ENCODE peak calls at places on chromosomes 3 and 15, in six cellular contexts. Y is tibial artery; I is GM23338; V is naive thymus-derived CD4-positive, alpha-beta T cell; R is mammary epithelial cell; G is H9. P is an unnamed sample. For H3K27me3, the result is how much of the 10 kb centered on the place peaks cover.

GRCh38 chr3:155739154-155739553 is 5.7 kb downstream of the PLCH1 start:
- DNase-seq in Y (no peak), I (no peak), V (no peak), R (no peak), G (no peak), P (peak)

GRCh38 chr15:28888900-28889299 is 3.1 kb downstream of the APBA2 start:
- DNase-seq in Y (no peak), I (no peak), V (no peak), R (no peak), G (no peak), P (no peak)

GRCh38 chr15:52759969-52760368 is 30.2 kb downstream of the ONECUT1 start:
- DNase-seq in Y (no peak), I (peak), V (no peak), R (no peak), G (no peak), P (no peak)

GRCh38 chr15:23035964-23036566 is 3.3 kb downstream of the TUBGCP5 start:
- DNase-seq in Y (no peak), I (peak), V (peak), R (peak), G (peak), P (peak)

GRCh38 chr3:98021821-98022220 is 13.3 kb downstream of the GABRR3 start:
- DNase-seq in Y (no peak), I (no peak), V (no peak), R (peak), G (no peak), P (no peak)

GRCh38 chr3:143119974-143120715 is 574 bp downstream of the CHST2 start:
- DNase-seq in Y (no peak), I (peak), V (peak), R (peak), G (peak), P (peak)

GRCh38 chr15:88894819-88895767 is at the start of gene HAPLN3:
- DNase-seq in Y (peak), I (peak), V (peak), R (peak), G (peak), P (peak)

GRCh38 chr3:171966533-171967136 is 72.7 kb upstream of the FNDC3B start:
- DNase-seq in Y (no peak), I (no peak), V (no peak), R (no peak), G (no peak), P (no peak)

GRCh38 chr15:31024330-31024729 is 32.9 kb upstream of the MTMR10 start:
- DNase-seq in Y (no peak), I (peak), V (no peak), R (peak), G (peak), P (peak)

GRCh38 chr3:9387322-9387655 is 10.1 kb upstream of the SETD5 start:
- DNase-seq in Y (no peak), I (no peak), V (no peak), R (peak), G (no peak), P (no peak)

GRCh38 chr3:195921334-195921771 is 13.0 kb upstream of the TNK2 start:
- DNase-seq in Y (peak), I (peak), V (no peak), R (no peak), G (peak), P (no peak)

GRCh38 chr3:192284443-192285072 is 442.8 kb downstream of the FGF12 start:
- DNase-seq in Y (no peak), I (no peak), V (no peak), R (no peak), G (no peak), P (no peak)

GRCh38 chr3:114176890-114177289 is 2.0 kb downstream of the DRD3 start:
- DNase-seq in Y (no peak), I (no peak), V (no peak), R (no peak), G (no peak), P (no peak)

GRCh38 chr3:114179575-114179974 is 723 bp upstream of the DRD3 start:
- DNase-seq in Y (no peak), I (peak), V (no peak), R (peak), G (peak), P (no peak)

GRCh38 chr3:114176487-114176886 is 2.4 kb downstream of the DRD3 start:
- DNase-seq in Y (no peak), I (no peak), V (no peak), R (no peak), G (no peak), P (no peak)

GRCh38 chr3:114175204-114175987 is 3.5 kb downstream of the DRD3 start:
- DNase-seq in Y (no peak), I (no peak), V (no peak), R (no peak), G (no peak), P (no peak)

DNA sequence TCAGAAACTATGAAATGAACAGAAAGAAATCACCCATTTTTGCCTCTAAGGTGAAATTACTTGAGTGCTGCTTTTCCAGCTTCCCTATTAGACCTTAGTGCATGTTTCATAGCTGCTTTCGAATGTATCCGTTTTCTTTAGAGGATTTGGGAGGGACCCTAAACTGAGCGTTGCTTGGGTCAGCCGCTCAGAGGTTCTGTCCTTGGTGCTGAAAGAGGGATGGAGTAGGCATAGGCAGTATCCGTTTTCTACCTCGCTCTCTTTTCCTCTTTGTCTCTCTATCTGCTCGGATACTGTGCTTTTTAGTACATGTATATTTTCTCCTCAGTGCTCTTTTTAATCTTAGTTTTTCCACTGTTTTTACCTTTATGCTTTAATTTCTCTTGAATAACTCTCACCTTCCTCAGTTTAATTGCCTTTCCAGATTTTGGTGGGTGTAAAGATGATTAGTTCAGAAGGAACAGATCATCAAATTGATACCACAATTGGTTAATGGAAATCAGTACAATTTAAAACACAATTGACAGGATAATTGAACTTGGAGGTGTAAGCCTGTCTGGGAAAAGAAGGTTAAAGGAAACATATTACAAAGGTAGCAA is at the start of gene DRD3:
- DNase-seq in Y (no peak), I (peak), V (no peak), R (peak), G (peak), P (no peak)
- H3K27me3 ChIP-seq in Y (under half), I (under half), V (under half), R (under half), G (under half), P (under half)

DNA sequence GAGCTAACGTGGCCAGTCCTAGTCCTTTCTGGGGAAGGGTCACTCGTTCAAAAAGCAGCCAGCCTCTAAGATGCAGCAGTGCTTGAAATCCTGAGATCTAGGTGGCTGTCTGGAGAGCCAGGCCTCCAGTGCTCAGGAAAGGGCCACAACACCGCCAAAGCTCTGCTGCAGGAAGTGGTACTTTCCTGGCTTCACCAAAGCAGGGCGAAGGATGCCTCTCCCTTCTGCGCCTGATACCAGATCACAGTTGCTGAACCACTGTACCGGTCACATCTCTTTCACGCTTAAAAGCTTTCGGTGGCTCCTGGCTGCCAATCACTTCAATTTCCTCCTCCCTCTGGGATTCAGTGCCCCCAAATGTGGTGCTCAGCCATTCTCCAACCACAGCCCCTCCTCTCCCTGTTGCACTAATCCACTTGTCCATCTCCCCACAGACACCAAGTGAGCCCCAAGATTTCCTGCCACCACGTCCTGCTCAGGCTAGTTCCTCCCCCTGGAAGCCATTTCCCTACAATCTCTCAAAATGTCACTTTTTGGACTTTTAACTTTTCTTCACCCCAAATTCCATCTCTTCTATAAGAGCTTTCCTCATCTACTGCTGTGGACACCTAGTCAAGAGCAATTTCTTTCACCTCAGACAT is 103.9 kb upstream of the LPP start:
- DNase-seq in Y (no peak), I (no peak), V (peak), R (no peak), G (no peak), P (no peak)
- H3K27ac ChIP-seq in Y (peak), I (no peak), V (no peak), R (no peak), G (no peak), P (no peak)

GRCh38 chr3:13710251-13710650 is 161.3 kb downstream of the FBLN2 start:
- DNase-seq in Y (peak), I (no peak), V (no peak), R (no peak), G (peak), P (no peak)

GRCh38 chr3:13707456-13707855 is 158.5 kb downstream of the FBLN2 start:
- DNase-seq in Y (peak), I (no peak), V (no peak), R (no peak), G (peak), P (no peak)

GRCh38 chr3:13708871-13709595 is 160.1 kb downstream of the FBLN2 start:
- DNase-seq in Y (peak), I (no peak), V (no peak), R (no peak), G (peak), P (no peak)

GRCh38 chr3:13708301-13708700 is 159.4 kb downstream of the FBLN2 start:
- DNase-seq in Y (peak), I (no peak), V (no peak), R (no peak), G (peak), P (peak)

GRCh38 chr3:13709706-13710105 is 160.8 kb downstream of the FBLN2 start:
- DNase-seq in Y (peak), I (no peak), V (no peak), R (no peak), G (no peak), P (no peak)
- H3K27me3 ChIP-seq in Y (under half), I (under half), V (under half), R (under half), G (under half), P (under half)

GRCh38 chr15:39640665-39641064 is 59.8 kb downstream of the THBS1 start:
- DNase-seq in Y (no peak), I (no peak), V (no peak), R (no peak), G (no peak), P (no peak)
- H3K27ac ChIP-seq in Y (no peak), I (no peak), V (no peak), R (peak), G (no peak), P (no peak)

DNA sequence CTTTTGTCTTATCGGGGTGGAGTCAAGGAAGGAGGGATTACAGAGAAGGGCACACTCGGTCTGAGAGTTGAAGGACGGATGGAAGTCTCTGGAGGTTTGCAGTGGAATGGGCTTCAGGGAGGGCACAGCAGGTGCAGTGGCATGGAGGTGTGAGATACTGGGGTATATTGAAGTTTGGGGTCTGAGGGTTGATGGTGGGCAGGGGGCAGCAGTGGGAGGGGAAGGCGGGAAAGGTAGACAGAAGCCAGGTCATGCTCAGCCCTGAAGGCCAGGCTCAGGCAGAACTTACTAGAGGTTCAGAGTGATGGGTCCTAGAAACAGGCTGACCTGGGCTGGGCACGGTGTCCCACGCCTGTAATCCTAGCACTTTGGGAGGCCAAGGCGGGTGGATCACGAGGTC is 52.7 kb downstream of the HRH1 start:
- DNase-seq in Y (no peak), I (no peak), V (no peak), R (no peak), G (no peak), P (no peak)
- H3K27me3 ChIP-seq in Y (under half), I (under half), V (under half), R (under half), G (under half), P (under half)